ENCODE peak calls at places on chromosomes 1 and 21, in seven cellular contexts. One of them, this sample, is unnamed.

GRCh38 chr1:185155600-185156320 is 993 bp downstream of the TRMT1L start:
- DNase-seq in mesendoderm: no peak
- DNase-seq in upper lobe of left lung: no peak
- DNase-seq in lower lobe of right lung: no peak
- DNase-seq in colonic mucosa: peak; percentile 18
- DNase-seq in upper lobe of right lung: no peak
- DNase-seq in tibial nerve: no peak
- DNase-seq in this sample: no peak

GRCh38 chr1:34685225-34685624 is 69.6 kb upstream of the GJB5 start:
- DNase-seq in colonic mucosa: peak; percentile 65
- DNase-seq in upper lobe of left lung: no peak
- DNase-seq in upper lobe of right lung: no peak
- DNase-seq in tibial nerve: no peak
- DNase-seq in lower lobe of right lung: no peak
- DNase-seq in mesendoderm: peak; percentile 29
- DNase-seq in this sample: no peak

GRCh38 chr1:175783126-175783722 is 39.8 kb upstream of the TNR start:
- DNase-seq in tibial nerve: no peak
- DNase-seq in colonic mucosa: no peak
- DNase-seq in mesendoderm: no peak
- DNase-seq in upper lobe of right lung: no peak
- DNase-seq in lower lobe of right lung: no peak
- DNase-seq in upper lobe of left lung: no peak
- DNase-seq in this sample: no peak

GRCh38 chr1:233368106-233368783 is 40.7 kb downstream of the MAP3K21 start:
- DNase-seq in colonic mucosa: no peak
- DNase-seq in upper lobe of left lung: no peak
- DNase-seq in upper lobe of right lung: no peak
- DNase-seq in mesendoderm: no peak
- DNase-seq in tibial nerve: no peak
- DNase-seq in lower lobe of right lung: no peak
- DNase-seq in this sample: no peak

GRCh38 chr21:34889287-34889536 is 159.9 kb downstream of the RUNX1 start:
- DNase-seq in colonic mucosa: peak; percentile 47
- DNase-seq in lower lobe of right lung: peak; percentile 78
- DNase-seq in mesendoderm: peak; percentile 72
- DNase-seq in upper lobe of left lung: peak; percentile 53
- DNase-seq in upper lobe of right lung: peak; percentile 85
- DNase-seq in tibial nerve: no peak
- DNase-seq in this sample: peak; percentile 47

GRCh38 chr1:177385760-177386698 is 215.3 kb downstream of the BRINP2 start:
- DNase-seq in mesendoderm: peak; percentile 59
- DNase-seq in lower lobe of right lung: no peak
- DNase-seq in colonic mucosa: no peak
- DNase-seq in upper lobe of right lung: no peak
- DNase-seq in tibial nerve: no peak
- DNase-seq in upper lobe of left lung: no peak
- DNase-seq in this sample: no peak

GRCh38 chr1:178684542-178685000 is 40.5 kb upstream of the RALGPS2 start:
- DNase-seq in lower lobe of right lung: no peak
- DNase-seq in upper lobe of left lung: no peak
- DNase-seq in tibial nerve: no peak
- DNase-seq in mesendoderm: no peak
- DNase-seq in upper lobe of right lung: no peak
- DNase-seq in colonic mucosa: no peak
- DNase-seq in this sample: no peak

GRCh38 chr1:8343464-8344001 is 25.6 kb downstream of the SLC45A1 start:
- DNase-seq in lower lobe of right lung: peak; percentile 67
- DNase-seq in colonic mucosa: peak; percentile 44
- DNase-seq in upper lobe of left lung: peak; percentile 58
- DNase-seq in tibial nerve: peak; percentile 60
- DNase-seq in upper lobe of right lung: peak; percentile 76
- DNase-seq in mesendoderm: no peak
- DNase-seq in this sample: no peak

GRCh38 chr1:156282143-156282478 is 514 bp downstream of the SMG5 start:
- DNase-seq in upper lobe of right lung: no peak
- DNase-seq in tibial nerve: no peak
- DNase-seq in colonic mucosa: peak; percentile 78
- DNase-seq in lower lobe of right lung: no peak
- DNase-seq in upper lobe of left lung: no peak
- DNase-seq in mesendoderm: peak; percentile 57
- DNase-seq in this sample: no peak

GRCh38 chr1:27601771-27602509 is 2.0 kb downstream of the AHDC1 start:
- DNase-seq in colonic mucosa: peak; percentile 66
- DNase-seq in tibial nerve: no peak
- DNase-seq in upper lobe of left lung: peak; percentile 48
- DNase-seq in upper lobe of right lung: no peak
- DNase-seq in mesendoderm: no peak
- DNase-seq in lower lobe of right lung: peak; percentile 57
- DNase-seq in this sample: no peak

GRCh38 chr1:77732090-77732489 is 27.6 kb downstream of the USP33 start:
- DNase-seq in lower lobe of right lung: no peak
- DNase-seq in upper lobe of left lung: no peak
- DNase-seq in upper lobe of right lung: no peak
- DNase-seq in tibial nerve: no peak
- DNase-seq in mesendoderm: no peak
- DNase-seq in colonic mucosa: no peak
- DNase-seq in this sample: no peak

GRCh38 chr1:2288816-2289536 is 60.9 kb downstream of the SKI start:
- DNase-seq in colonic mucosa: no peak
- DNase-seq in upper lobe of right lung: no peak
- DNase-seq in upper lobe of left lung: peak; percentile 52
- DNase-seq in mesendoderm: no peak
- DNase-seq in lower lobe of right lung: no peak
- DNase-seq in tibial nerve: no peak
- DNase-seq in this sample: no peak

GRCh38 chr1:56799605-56800398 is 19.4 kb downstream of the FYB2 start:
- DNase-seq in mesendoderm: no peak
- DNase-seq in tibial nerve: no peak
- DNase-seq in upper lobe of right lung: no peak
- DNase-seq in upper lobe of left lung: no peak
- DNase-seq in colonic mucosa: no peak
- DNase-seq in lower lobe of right lung: no peak
- DNase-seq in this sample: no peak

GRCh38 chr1:56330400-56331026 is 248.8 kb downstream of the PLPP3 start:
- DNase-seq in upper lobe of right lung: no peak
- DNase-seq in upper lobe of left lung: no peak
- DNase-seq in colonic mucosa: no peak
- DNase-seq in mesendoderm: peak; percentile 9
- DNase-seq in tibial nerve: no peak
- DNase-seq in lower lobe of right lung: no peak
- DNase-seq in this sample: no peak

GRCh38 chr1:13764933-13765332 is 64.9 kb downstream of the PRDM2 start:
- DNase-seq in lower lobe of right lung: no peak
- DNase-seq in upper lobe of left lung: peak; percentile 69
- DNase-seq in tibial nerve: no peak
- DNase-seq in colonic mucosa: no peak
- DNase-seq in mesendoderm: peak; percentile 89
- DNase-seq in upper lobe of right lung: no peak
- DNase-seq in this sample: peak; percentile 15

DNA sequence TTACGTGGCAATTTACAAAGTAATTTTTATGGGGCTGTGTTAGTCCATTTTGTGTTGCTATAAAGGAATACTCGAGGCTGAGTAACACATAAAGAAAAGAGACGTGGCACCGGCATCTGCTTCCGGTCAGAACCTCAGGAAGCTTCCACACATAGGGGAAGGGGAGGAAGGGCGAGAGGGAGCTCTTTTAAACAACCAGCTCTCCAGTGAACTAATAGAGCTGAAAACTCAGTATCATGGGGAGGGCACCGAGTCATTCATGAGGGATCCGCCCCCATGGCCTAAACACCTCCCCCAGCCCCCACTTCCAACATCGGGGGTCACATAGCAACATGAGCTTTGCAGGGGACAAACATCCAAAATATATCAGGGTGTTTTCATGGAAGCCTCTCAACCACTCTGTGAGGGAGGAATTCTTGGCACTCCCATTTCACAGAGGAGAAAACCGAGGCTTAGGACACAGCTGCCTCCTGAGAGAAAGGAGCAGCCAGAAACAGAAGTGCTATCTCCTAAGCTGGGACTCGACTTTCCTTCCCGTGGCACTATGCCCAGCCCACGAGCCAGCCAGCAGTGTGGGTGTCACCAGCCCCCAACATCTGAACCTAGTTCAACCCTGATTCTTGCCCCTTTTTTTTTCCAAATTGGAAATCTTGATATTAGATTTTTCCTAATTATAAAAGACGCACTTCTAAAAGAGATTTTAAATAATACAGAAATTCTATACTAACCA is 29.1 kb downstream of the MIS18A start:
- DNase-seq in colonic mucosa: no peak
- DNase-seq in upper lobe of left lung: no peak
- DNase-seq in tibial nerve: no peak
- DNase-seq in upper lobe of right lung: no peak
- DNase-seq in lower lobe of right lung: no peak
- DNase-seq in mesendoderm: no peak
- DNase-seq in this sample: no peak
- H3K27me3 ChIP-seq in colonic mucosa: no peaks in the 10 kb centered on the region
- H3K27me3 ChIP-seq in upper lobe of left lung: no peaks in the 10 kb centered on the region
- H3K27me3 ChIP-seq in tibial nerve: no peaks in the 10 kb centered on the region
- H3K27me3 ChIP-seq in upper lobe of right lung: no peaks in the 10 kb centered on the region
- H3K27me3 ChIP-seq in lower lobe of right lung: no peaks in the 10 kb centered on the region
- H3K27me3 ChIP-seq in mesendoderm: no peaks in the 10 kb centered on the region
- H3K27me3 ChIP-seq in this sample: no peaks in the 10 kb centered on the region

GRCh38 chr1:151638812-151639211 is 27.0 kb downstream of the SNX27 start:
- DNase-seq in colonic mucosa: no peak
- DNase-seq in lower lobe of right lung: no peak
- DNase-seq in upper lobe of left lung: no peak
- DNase-seq in mesendoderm: peak; percentile 76
- DNase-seq in upper lobe of right lung: no peak
- DNase-seq in tibial nerve: no peak
- DNase-seq in this sample: no peak

GRCh38 chr1:151635479-151636072 is 23.7 kb downstream of the SNX27 start:
- DNase-seq in upper lobe of left lung: no peak
- DNase-seq in colonic mucosa: no peak
- DNase-seq in upper lobe of right lung: no peak
- DNase-seq in lower lobe of right lung: no peak
- DNase-seq in tibial nerve: no peak
- DNase-seq in mesendoderm: peak; percentile 66
- DNase-seq in this sample: no peak

GRCh38 chr1:151641229-151641628 is 29.4 kb downstream of the SNX27 start:
- DNase-seq in colonic mucosa: no peak
- DNase-seq in upper lobe of left lung: no peak
- DNase-seq in lower lobe of right lung: no peak
- DNase-seq in upper lobe of right lung: no peak
- DNase-seq in mesendoderm: no peak
- DNase-seq in tibial nerve: no peak
- DNase-seq in this sample: no peak

GRCh38 chr1:151638074-151638775 is 26.4 kb downstream of the SNX27 start:
- DNase-seq in upper lobe of left lung: no peak
- DNase-seq in mesendoderm: no peak
- DNase-seq in tibial nerve: no peak
- DNase-seq in colonic mucosa: no peak
- DNase-seq in upper lobe of right lung: no peak
- DNase-seq in lower lobe of right lung: no peak
- DNase-seq in this sample: no peak

DNA sequence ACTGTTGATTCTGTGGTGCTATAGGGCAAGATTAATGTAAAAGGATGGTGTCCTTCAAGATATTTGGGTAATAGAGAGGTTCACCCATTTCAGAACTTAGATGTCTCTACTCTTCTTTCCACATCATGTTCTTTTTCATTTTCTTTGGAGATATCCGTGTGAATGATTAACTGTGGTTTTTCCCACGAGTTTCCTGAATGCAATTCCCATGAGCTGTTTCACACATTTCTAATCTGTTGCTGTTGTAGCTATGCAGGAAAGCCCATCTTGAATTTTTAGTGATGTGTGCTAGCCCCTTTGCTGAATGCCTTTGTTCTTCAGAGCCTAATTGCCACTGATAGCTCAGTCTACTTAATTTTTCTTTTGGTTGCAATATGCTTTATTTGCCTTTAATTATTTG is 27.6 kb downstream of the SNX27 start:
- DNase-seq in mesendoderm: peak; percentile 84
- DNase-seq in lower lobe of right lung: no peak
- DNase-seq in tibial nerve: no peak
- DNase-seq in colonic mucosa: no peak
- DNase-seq in upper lobe of left lung: no peak
- DNase-seq in upper lobe of right lung: no peak
- DNase-seq in this sample: no peak
- H3K27ac ChIP-seq in mesendoderm: no peak overlapping the region
- H3K27ac ChIP-seq in lower lobe of right lung: no peak overlapping the region
- H3K27ac ChIP-seq in tibial nerve: no peak overlapping the region
- H3K27ac ChIP-seq in colonic mucosa: no peak overlapping the region
- H3K27ac ChIP-seq in upper lobe of left lung: no peak overlapping the region
- H3K27ac ChIP-seq in upper lobe of right lung: no peak overlapping the region
- H3K27ac ChIP-seq in this sample: no peak overlapping the region

GRCh38 chr1:159173303-159173702 is 1.9 kb downstream of the CADM3 start:
- DNase-seq in lower lobe of right lung: no peak
- DNase-seq in mesendoderm: no peak
- DNase-seq in tibial nerve: no peak
- DNase-seq in upper lobe of right lung: no peak
- DNase-seq in upper lobe of left lung: no peak
- DNase-seq in colonic mucosa: no peak
- DNase-seq in this sample: no peak

GRCh38 chr1:159171688-159172501 is 480 bp downstream of the CADM3 start:
- DNase-seq in upper lobe of left lung: no peak
- DNase-seq in colonic mucosa: no peak
- DNase-seq in upper lobe of right lung: no peak
- DNase-seq in mesendoderm: peak; percentile 78
- DNase-seq in tibial nerve: no peak
- DNase-seq in lower lobe of right lung: no peak
- DNase-seq in this sample: no peak

GRCh38 chr1:159170639-159171038 is 776 bp upstream of the CADM3 start:
- DNase-seq in lower lobe of right lung: no peak
- DNase-seq in colonic mucosa: no peak
- DNase-seq in upper lobe of left lung: no peak
- DNase-seq in upper lobe of right lung: no peak
- DNase-seq in tibial nerve: no peak
- DNase-seq in mesendoderm: peak; percentile 28
- DNase-seq in this sample: no peak

GRCh38 chr1:159172599-159173291 is 1.3 kb downstream of the CADM3 start:
- DNase-seq in colonic mucosa: peak; percentile 23
- DNase-seq in upper lobe of left lung: no peak
- DNase-seq in mesendoderm: peak; percentile 80
- DNase-seq in lower lobe of right lung: no peak
- DNase-seq in tibial nerve: peak; percentile 18
- DNase-seq in upper lobe of right lung: no peak
- DNase-seq in this sample: no peak

GRCh38 chr1:159171254-159171687 is at the start of gene CADM3:
- DNase-seq in upper lobe of right lung: no peak
- DNase-seq in upper lobe of left lung: no peak
- DNase-seq in colonic mucosa: peak; percentile 26
- DNase-seq in tibial nerve: peak; percentile 13
- DNase-seq in mesendoderm: peak; percentile 66
- DNase-seq in lower lobe of right lung: no peak
- DNase-seq in this sample: no peak
- H3K27me3 ChIP-seq in upper lobe of right lung: peaks cover 71% of the 10 kb centered on the region
- H3K27me3 ChIP-seq in upper lobe of left lung: peaks cover 12% of the 10 kb centered on the region
- H3K27me3 ChIP-seq in colonic mucosa: peaks cover 21% of the 10 kb centered on the region
- H3K27me3 ChIP-seq in tibial nerve: peaks cover 36% of the 10 kb centered on the region
- H3K27me3 ChIP-seq in mesendoderm: no peaks in the 10 kb centered on the region
- H3K27me3 ChIP-seq in lower lobe of right lung: peaks cover 63% of the 10 kb centered on the region
- H3K27me3 ChIP-seq in this sample: peaks cover 15% of the 10 kb centered on the region

DNA sequence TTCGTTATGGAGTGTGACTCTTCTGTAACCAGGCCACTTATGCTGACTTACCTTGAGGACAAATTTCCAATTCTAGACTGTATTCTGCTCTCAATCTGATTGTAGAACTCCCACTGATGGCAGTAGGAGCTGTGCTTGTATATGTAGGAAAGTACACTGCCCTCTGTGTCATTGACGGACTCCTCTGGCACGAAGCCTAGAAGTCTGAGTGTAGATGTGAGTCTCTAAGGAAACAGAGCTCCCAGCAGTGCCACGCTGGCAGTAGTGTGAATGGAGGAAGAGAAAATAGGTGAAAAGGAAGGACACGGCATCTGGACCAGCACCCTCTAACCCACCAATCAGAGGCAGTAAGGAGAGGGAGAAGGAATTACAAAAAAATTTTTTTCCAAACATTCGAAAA is 130.4 kb upstream of the ADGRL2 start:
- DNase-seq in tibial nerve: peak; percentile 19
- DNase-seq in colonic mucosa: peak; percentile 73
- DNase-seq in upper lobe of right lung: no peak
- DNase-seq in lower lobe of right lung: peak; percentile 57
- DNase-seq in upper lobe of left lung: peak; percentile 75
- DNase-seq in mesendoderm: no peak
- DNase-seq in this sample: no peak
- H3K27ac ChIP-seq in tibial nerve: no peak overlapping the region
- H3K27ac ChIP-seq in colonic mucosa: no peak overlapping the region
- H3K27ac ChIP-seq in upper lobe of right lung: no peak overlapping the region
- H3K27ac ChIP-seq in lower lobe of right lung: no peak overlapping the region
- H3K27ac ChIP-seq in upper lobe of left lung: no peak overlapping the region
- H3K27ac ChIP-seq in mesendoderm: no peak overlapping the region
- H3K27ac ChIP-seq in this sample: no peak overlapping the region

This sample was measured in CD8-positive, alpha-beta memory T cell.